ENCODE peak calls at places on chromosomes 6 and 20, in seven cellular contexts. X is BE2C, Q is neural progenitor cell, R is left ventricle myocardium inferior, B is BJ, C is cardiac fibroblast, L is AG09309. D is an unnamed sample.

GRCh38 chr20:49982346-49983122 is at the start of gene SNAI1:
- DNase-seq in X (peak), Q (peak), R (peak), B (no peak), C (peak), L (peak), D (no peak)

GRCh38 chr20:13677241-13677640 is 38.5 kb upstream of the TASP1 start:
- DNase-seq in X (no peak), Q (no peak), R (no peak), B (no peak), C (no peak), L (no peak), D (no peak)

GRCh38 chr6:22041797-22042489 is 254.9 kb downstream of the PRL start:
- DNase-seq in X (no peak), Q (no peak), R (no peak), B (no peak), C (peak), L (peak), D (no peak)

GRCh38 chr6:7461416-7461815 is 71.8 kb downstream of the RIOK1 start:
- DNase-seq in X (no peak), Q (no peak), R (no peak), B (no peak), C (no peak), L (no peak), D (no peak)

GRCh38 chr6:167954151-167954550 is 43.3 kb upstream of the KIF25 start:
- DNase-seq in X (no peak), Q (no peak), R (no peak), B (no peak), C (no peak), L (no peak), D (no peak)

GRCh38 chr20:48636301-48636700 is 191.5 kb downstream of the PREX1 start:
- DNase-seq in X (no peak), Q (no peak), R (no peak), B (no peak), C (no peak), L (no peak), D (no peak)

GRCh38 chr20:5657190-5657872 is 92.9 kb upstream of the SHLD1 start:
- DNase-seq in X (no peak), Q (no peak), R (peak), B (peak), C (peak), L (peak), D (peak)

GRCh38 chr6:103139377-103139776 is 1720.3 kb downstream of the HACE1 start:
- DNase-seq in X (no peak), Q (no peak), R (no peak), B (no peak), C (no peak), L (no peak), D (no peak)

GRCh38 chr6:165847407-165848098 is 184.5 kb upstream of the PDE10A start:
- DNase-seq in X (no peak), Q (no peak), R (no peak), B (no peak), C (peak), L (no peak), D (no peak)

GRCh38 chr6:34238507-34239239 is 2.0 kb downstream of the HMGA1 start:
- DNase-seq in X (no peak), Q (peak), R (no peak), B (no peak), C (peak), L (no peak), D (no peak)

GRCh38 chr6:90982581-90982980 is 395.7 kb upstream of the MAP3K7 start:
- DNase-seq in X (no peak), Q (no peak), R (no peak), B (no peak), C (no peak), L (no peak), D (no peak)

GRCh38 chr6:136069119-136069518 is 181.0 kb downstream of the MTFR2 start:
- DNase-seq in X (no peak), Q (no peak), R (no peak), B (no peak), C (peak), L (no peak), D (no peak)

GRCh38 chr6:127120109-127120786 is 1.8 kb downstream of the RSPO3 start:
- DNase-seq in X (no peak), Q (peak), R (no peak), B (no peak), C (no peak), L (no peak), D (no peak)

GRCh38 chr6:127118505-127119360 is at the start of gene RSPO3:
- DNase-seq in X (peak), Q (peak), R (no peak), B (no peak), C (peak), L (no peak), D (no peak)

GRCh38 chr6:127120787-127121636 is 2.5 kb downstream of the RSPO3 start:
- DNase-seq in X (peak), Q (peak), R (peak), B (peak), C (peak), L (peak), D (peak)

GRCh38 chr6:127117979-127118504 is 429 bp upstream of the RSPO3 start:
- DNase-seq in X (no peak), Q (peak), R (no peak), B (no peak), C (no peak), L (no peak), D (no peak)

GRCh38 chr6:127119361-127120108 is 1.1 kb downstream of the RSPO3 start:
- DNase-seq in X (peak), Q (peak), R (no peak), B (no peak), C (peak), L (no peak), D (no peak)
- H3K4me3 ChIP-seq in X (peak), Q (peak), R (peak), B (peak), C (peak), L (peak), D (peak)

DNA sequence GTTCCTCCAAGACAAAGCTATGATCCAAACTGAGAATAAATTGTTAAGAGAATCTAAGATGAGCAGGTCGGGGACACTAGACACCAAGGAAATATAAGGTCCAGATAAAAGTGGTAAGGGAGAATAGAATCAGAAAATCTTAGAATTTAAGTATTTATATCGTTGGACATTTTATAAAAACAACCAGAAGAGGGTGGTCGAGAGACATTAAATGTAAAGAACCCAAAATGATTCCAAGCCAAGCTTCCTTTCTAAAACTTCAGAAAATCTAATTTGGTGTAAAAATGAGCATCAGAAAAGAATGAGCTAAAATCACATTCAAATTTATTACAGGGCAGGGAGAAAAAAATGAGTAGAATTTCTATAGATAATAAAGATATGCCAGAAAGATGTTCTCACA is 97.8 kb upstream of the OGFRL1 start:
- DNase-seq in X (no peak), Q (peak), R (no peak), B (no peak), C (peak), L (no peak), D (no peak)
- TF ChIP-seq CTCF in X (peak), Q (peak), R (peak), B (peak), C (peak), L (peak), D (peak)

GRCh38 chr20:58573257-58573656 is 58.1 kb upstream of the APCDD1L start:
- DNase-seq in X (no peak), Q (no peak), R (no peak), B (no peak), C (no peak), L (no peak), D (no peak)
- H3K4me3 ChIP-seq in X (no peak), Q (no peak), R (no peak), B (no peak), C (no peak), L (no peak), D (no peak)

GRCh38 chr6:87945181-87945580 is 102.5 kb upstream of the SPACA1 start:
- DNase-seq in X (no peak), Q (peak), R (no peak), B (no peak), C (no peak), L (no peak), D (no peak)

GRCh38 chr6:87941556-87942358 is 105.9 kb upstream of the SPACA1 start:
- DNase-seq in X (no peak), Q (no peak), R (no peak), B (no peak), C (no peak), L (no peak), D (no peak)

GRCh38 chr6:87945966-87946365 is 101.7 kb upstream of the SPACA1 start:
- DNase-seq in X (no peak), Q (no peak), R (no peak), B (no peak), C (peak), L (no peak), D (no peak)

GRCh38 chr6:87943191-87943590 is 104.5 kb upstream of the SPACA1 start:
- DNase-seq in X (no peak), Q (no peak), R (no peak), B (no peak), C (no peak), L (no peak), D (no peak)

DNA sequence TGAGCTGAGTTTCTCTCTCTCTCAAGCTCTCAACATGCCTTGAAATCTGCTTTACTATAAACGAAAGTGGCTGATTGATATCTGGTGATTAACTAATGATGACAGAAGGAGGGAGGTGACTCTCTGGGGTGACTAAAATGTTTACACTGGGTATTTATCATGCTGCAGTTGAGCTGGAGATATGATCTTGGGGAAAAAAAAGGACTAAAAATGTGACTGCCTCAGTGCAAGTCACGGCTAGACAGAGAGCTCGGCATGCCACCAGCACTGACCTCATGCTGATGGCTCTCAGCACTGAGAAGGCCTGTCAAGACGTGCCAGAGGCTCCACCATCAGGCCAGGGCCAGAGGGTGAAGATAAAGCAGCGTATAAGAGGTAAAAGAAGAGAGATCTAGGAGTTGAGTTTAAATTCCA is 103.1 kb upstream of the SPACA1 start:
- DNase-seq in X (no peak), Q (peak), R (peak), B (peak), C (peak), L (peak), D (no peak)
- TF ChIP-seq CTCF in X (no peak), Q (peak), R (peak), B (peak), C (peak), L (peak), D (no peak)

DNA sequence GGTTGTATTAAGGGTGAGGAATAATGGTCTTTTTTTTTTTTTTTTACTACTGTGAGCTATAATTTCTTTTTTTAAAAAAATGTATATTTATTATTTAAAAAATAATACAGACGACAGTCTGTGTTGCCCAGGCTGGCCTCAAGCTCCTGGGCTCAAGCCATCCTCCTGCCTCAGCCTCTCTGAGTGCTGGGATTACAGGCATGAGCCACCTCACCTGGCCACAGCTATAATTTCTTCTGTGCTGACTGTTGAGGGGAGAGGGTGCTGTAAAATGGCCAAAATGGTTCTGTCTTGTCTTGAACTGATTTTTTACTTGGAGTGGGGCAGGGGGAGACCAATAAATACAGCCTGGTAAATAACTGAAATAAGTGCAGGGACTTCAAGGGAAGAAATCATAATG is 3.6 kb downstream of the SRSF3 start:
- DNase-seq in X (no peak), Q (no peak), R (no peak), B (no peak), C (no peak), L (no peak), D (no peak)
- H3K4me3 ChIP-seq in X (peak), Q (peak), R (peak), B (peak), C (peak), L (peak), D (peak)

GRCh38 chr6:106300020-106300772 is 25.4 kb downstream of the ATG5 start:
- DNase-seq in X (no peak), Q (no peak), R (no peak), B (no peak), C (no peak), L (no peak), D (no peak)

GRCh38 chr6:106300944-106301343 is 24.6 kb downstream of the ATG5 start:
- DNase-seq in X (no peak), Q (peak), R (no peak), B (no peak), C (peak), L (peak), D (no peak)
- TF ChIP-seq CTCF in X (peak), Q (peak), R (peak), B (peak), C (peak), L (peak), D (peak)